ENCODE peak calls at places on chromosome 1, in four cellular contexts. J is RWPE1, E is bronchial epithelial cell, V is right lobe of liver. Y is an unnamed sample.

GRCh38 chr1:176043537-176043936 is 163.5 kb downstream of the COP1 start:
- DNase-seq in J (no peak), E (no peak), V (no peak), Y (no peak)

GRCh38 chr1:18951416-18951815 is 5.1 kb downstream of the IFFO2 start:
- DNase-seq in J (no peak), E (no peak), V (no peak), Y (no peak)

GRCh38 chr1:28613175-28613574 is 21.1 kb downstream of the RAB42 start:
- DNase-seq in J (no peak), E (no peak), V (no peak), Y (no peak)

GRCh38 chr1:44592208-44593145 is 81.8 kb downstream of the TMEM53 start:
- DNase-seq in J (no peak), E (no peak), V (no peak), Y (no peak)

GRCh38 chr1:112674440-112674985 is at the start of gene MOV10:
- DNase-seq in J (peak), E (peak), V (peak), Y (peak)

GRCh38 chr1:2194319-2194897 is at the start of gene FAAP20:
- DNase-seq in J (peak), E (peak), V (no peak), Y (no peak)

GRCh38 chr1:112544011-112544688 is 35.4 kb downstream of the WNT2B start:
- DNase-seq in J (peak), E (peak), V (no peak), Y (no peak)

GRCh38 chr1:103460496-103460895 is 65.0 kb upstream of the RNPC3 start:
- DNase-seq in J (no peak), E (no peak), V (no peak), Y (no peak)

GRCh38 chr1:245345191-245345884 is 190.6 kb downstream of the KIF26B start:
- DNase-seq in J (no peak), E (no peak), V (no peak), Y (no peak)

GRCh38 chr1:96978867-96979266 is 257.3 kb downstream of the PTBP2 start:
- DNase-seq in J (no peak), E (no peak), V (no peak), Y (no peak)

GRCh38 chr1:184389446-184389845 is 2.6 kb downstream of the C1orf21 start:
- DNase-seq in J (no peak), E (peak), V (no peak), Y (no peak)

GRCh38 chr1:68121536-68121935 is 71.1 kb upstream of the DIRAS3 start:
- DNase-seq in J (no peak), E (peak), V (no peak), Y (no peak)

GRCh38 chr1:68117416-68117815 is 67.0 kb upstream of the DIRAS3 start:
- DNase-seq in J (no peak), E (no peak), V (no peak), Y (no peak)

GRCh38 chr1:68119445-68119844 is 69.0 kb upstream of the DIRAS3 start:
- DNase-seq in J (no peak), E (no peak), V (no peak), Y (no peak)

GRCh38 chr1:68116643-68117235 is 66.3 kb upstream of the DIRAS3 start:
- DNase-seq in J (peak), E (peak), V (peak), Y (peak)

DNA sequence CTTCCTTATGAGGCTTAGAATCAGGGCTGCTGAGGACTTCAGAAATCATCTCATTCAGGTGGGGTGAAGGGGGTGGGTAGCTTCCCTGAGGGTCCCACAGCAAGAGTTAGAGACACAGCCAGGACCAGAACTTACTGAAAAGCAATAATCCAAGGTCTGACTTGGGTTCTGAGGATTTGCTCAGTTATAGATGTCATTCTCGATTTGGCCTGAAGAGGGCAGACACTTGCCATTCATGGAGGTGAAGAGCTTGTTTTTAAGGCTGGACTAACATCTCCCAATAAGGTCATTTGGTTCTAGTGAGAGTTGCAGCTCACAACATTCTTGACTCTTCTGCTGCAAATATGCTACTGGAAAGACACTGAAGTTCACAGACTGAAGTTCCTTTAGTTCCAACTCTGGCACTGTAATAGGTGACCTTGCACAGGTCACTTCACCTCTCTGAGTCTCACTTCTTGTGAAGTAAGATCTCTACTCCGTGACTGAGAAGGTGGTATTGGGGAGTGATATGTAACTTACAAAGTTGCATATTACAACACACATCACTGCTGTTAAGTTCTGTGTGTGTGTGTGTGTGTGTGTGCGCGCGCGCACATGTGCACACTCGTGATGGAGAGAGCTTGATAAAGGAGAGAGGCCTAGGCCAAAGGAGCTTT is 69.8 kb upstream of the DIRAS3 start:
- DNase-seq in J (peak), E (peak), V (peak), Y (peak)
- TF ChIP-seq CTCF in J (peak), E (peak), V (peak), Y (peak)

GRCh38 chr1:90133133-90133532 is 138.2 kb downstream of the ZNF326 start:
- DNase-seq in J (peak), E (peak), V (no peak), Y (no peak)
- TF ChIP-seq CTCF in J (peak), E (peak), V (peak), Y (peak)

GRCh38 chr1:6185151-6185550 is 5.0 kb upstream of the CHD5 start:
- DNase-seq in J (no peak), E (no peak), V (no peak), Y (no peak)

GRCh38 chr1:6188466-6188865 is 8.3 kb upstream of the CHD5 start:
- DNase-seq in J (no peak), E (no peak), V (no peak), Y (no peak)

GRCh38 chr1:6183520-6183989 is 3.4 kb upstream of the CHD5 start:
- DNase-seq in J (no peak), E (no peak), V (no peak), Y (no peak)

GRCh38 chr1:6184083-6184783 is 4.1 kb upstream of the CHD5 start:
- DNase-seq in J (no peak), E (no peak), V (no peak), Y (no peak)

GRCh38 chr1:6185635-6186382 is 5.7 kb upstream of the CHD5 start:
- DNase-seq in J (no peak), E (peak), V (no peak), Y (no peak)
- TF ChIP-seq CTCF in J (peak), E (peak), V (no peak), Y (peak)

DNA sequence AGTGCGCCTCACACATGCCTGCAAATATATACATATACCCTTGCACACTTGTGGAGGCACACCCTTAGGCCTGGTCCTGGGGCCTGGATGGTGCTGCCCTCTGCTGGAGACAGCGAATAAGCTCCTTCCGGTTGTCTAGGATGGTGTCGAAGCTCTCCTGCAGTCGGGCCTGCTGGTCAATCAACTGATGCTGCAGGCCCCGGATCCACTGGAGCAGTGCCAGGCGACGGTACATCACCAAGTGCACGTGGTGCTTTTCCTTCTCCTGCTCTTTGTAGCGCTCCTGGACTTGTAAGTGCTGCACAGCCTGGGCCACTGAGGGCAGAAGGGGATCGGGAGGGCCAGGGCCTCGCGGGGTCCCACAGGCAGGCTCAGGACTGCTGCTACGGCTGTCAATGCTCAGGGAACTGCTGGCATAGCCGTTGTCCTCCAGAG is 3.1 kb downstream of the C1orf216 start:
- DNase-seq in J (peak), E (peak), V (peak), Y (peak)
- TF ChIP-seq CTCF in J (peak), E (peak), V (peak), Y (peak)

GRCh38 chr1:198211696-198212095 is 54.9 kb downstream of the NEK7 start:
- DNase-seq in J (no peak), E (no peak), V (no peak), Y (no peak)

GRCh38 chr1:198212126-198212525 is 55.3 kb downstream of the NEK7 start:
- DNase-seq in J (no peak), E (no peak), V (no peak), Y (no peak)

GRCh38 chr1:198214924-198215323 is 58.1 kb downstream of the NEK7 start:
- DNase-seq in J (no peak), E (no peak), V (no peak), Y (no peak)

GRCh38 chr1:198212675-198213074 is 55.9 kb downstream of the NEK7 start:
- DNase-seq in J (no peak), E (peak), V (no peak), Y (no peak)
- TF ChIP-seq CTCF in J (no peak), E (no peak), V (no peak), Y (no peak)

DNA sequence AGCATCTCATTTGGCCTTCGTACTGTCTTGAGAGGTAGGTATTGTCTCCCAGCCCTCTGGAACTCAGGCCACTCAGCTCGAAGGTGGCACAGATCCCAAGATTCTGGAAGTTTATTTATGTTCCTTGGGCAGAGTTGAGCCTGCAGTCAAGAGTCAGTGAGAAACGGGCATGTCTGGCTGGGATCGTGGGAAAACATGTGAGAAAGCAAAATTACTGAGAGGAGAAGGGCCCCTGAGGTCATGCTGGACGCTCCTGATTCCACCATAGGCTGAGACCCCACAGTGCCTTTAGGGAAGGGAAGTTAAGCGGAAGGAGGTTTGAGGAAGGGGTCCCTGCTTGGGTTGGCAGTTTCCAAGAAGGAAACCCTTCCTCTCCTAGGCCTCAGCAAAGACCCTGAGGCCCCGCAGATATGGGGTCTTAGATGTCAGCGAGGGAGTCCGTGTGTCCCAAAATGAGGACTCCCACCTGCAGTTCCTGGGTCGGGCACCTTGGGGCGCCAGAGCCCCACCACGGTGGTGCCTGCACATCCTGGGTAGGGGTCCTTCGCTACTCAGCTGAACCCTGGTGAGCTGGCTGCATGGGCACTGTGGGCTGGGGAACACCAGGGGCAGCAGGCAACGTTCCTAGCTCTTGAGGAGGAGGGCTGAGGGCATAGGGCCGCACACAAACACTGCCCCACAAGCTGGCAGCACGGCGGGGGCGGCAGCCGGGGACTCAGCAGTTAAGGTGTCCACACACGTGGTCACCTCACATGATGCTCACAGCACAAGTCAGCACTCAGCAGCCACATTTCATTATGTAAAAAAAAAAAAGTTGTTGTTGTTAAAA is 12.3 kb upstream of the SEMA4A start:
- DNase-seq in J (no peak), E (no peak), V (no peak), Y (no peak)
- TF ChIP-seq CTCF in J (peak), E (peak), V (peak), Y (peak)

GRCh38 chr1:168687796-168688195 is 41.2 kb downstream of the DPT start:
- DNase-seq in J (no peak), E (peak), V (no peak), Y (no peak)
- TF ChIP-seq CTCF in J (no peak), E (peak), V (no peak), Y (no peak)

DNA sequence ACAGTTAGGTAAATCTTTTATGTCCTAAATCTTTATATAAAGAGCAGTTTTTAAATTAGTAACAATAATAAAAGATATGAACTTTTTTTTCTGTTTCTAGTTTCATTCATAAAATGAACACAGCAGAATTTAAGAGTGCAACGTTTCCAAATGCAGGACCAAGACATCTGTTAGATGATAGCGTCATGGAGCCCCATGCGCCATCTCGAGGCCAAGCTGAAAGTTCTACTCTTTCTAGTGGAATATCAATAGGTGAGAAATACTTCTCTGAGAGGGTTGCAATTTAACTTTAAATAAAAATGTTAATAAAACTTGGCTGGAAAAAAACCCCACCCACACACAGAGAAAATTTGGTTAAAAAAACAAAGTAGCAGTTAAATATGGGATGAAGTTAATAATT is 15.0 kb upstream of the ANGPTL1 start:
- DNase-seq in J (no peak), E (no peak), V (no peak), Y (no peak)
- TF ChIP-seq CTCF in J (no peak), E (no peak), V (no peak), Y (no peak)

DNA sequence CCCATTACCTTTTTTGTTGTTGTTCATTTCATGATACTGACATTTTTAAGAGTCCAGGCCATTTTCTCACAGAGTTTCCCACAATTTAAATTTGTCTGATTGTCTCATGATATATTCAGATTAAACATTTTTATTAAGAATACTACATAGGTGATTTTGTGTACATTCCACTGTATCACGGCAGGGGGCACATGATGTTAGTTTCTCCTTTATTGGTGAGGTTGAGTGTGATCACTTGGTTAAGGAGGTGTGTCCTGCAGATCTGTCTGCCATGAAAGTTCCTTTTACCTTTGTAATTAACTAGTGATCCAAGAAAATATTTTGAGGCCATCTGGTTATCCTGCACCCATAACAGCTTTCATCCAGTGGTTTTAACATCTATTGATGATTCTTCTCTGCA is 11.8 kb downstream of the RTCA start:
- DNase-seq in J (no peak), E (no peak), V (no peak), Y (no peak)
- TF ChIP-seq CTCF in J (no peak), E (no peak), V (no peak), Y (no peak)

DNA sequence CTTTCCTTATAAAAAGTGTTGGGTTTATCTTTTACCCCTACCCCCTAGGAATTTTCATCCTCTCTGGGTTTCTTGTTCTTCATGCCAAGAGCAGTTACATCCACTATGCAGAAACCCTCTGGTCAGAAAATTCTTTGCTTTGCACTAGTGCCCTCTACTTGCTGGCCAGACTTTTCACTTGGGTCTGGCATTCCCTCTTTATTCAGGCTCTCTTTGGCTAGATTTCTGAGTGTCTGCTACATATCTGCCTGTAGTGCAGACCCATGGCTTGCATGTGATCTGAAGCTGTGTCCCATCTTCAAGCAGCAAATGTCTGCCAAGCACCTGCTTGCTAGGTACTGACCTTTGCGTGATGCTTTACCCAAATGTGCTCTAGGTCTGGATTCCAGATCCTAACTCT is 237.0 kb downstream of the GPATCH2 start:
- DNase-seq in J (no peak), E (peak), V (no peak), Y (no peak)
- TF ChIP-seq CTCF in J (no peak), E (peak), V (no peak), Y (no peak)

Y was measured in GM12864.